ENCODE peak calls at places on chromosomes 12 and 14, in nine cellular contexts. W is CD8-positive, alpha-beta T cell; Y is right lobe of liver; O is heart left ventricle; S is HCT116; I is right cardiac atrium; R is psoas muscle; E is left lung; M is GM23338. C is an unnamed sample. For H3K27me3, the result is how much of the 10 kb centered on the place peaks cover.

GRCh38 chr12:47302111-47302597 is 222.4 kb upstream of the AMIGO2 start:
- ATAC-seq in I (no peak), E (no peak), O (no peak), R (no peak), S (no peak), Y (no peak), M (no peak), W (no peak), C (no peak)

GRCh38 chr14:49923442-49923841 is 30.6 kb downstream of the ARF6 start:
- ATAC-seq in E (no peak), I (no peak), S (no peak), M (no peak), W (no peak), Y (no peak), O (no peak), R (no peak), C (no peak)

GRCh38 chr12:10101042-10101579 is 2.3 kb upstream of the CLEC1A start:
- ATAC-seq in S (no peak), M (no peak), Y (peak), I (peak), R (no peak), W (no peak), E (peak), O (peak), C (peak)

GRCh38 chr12:91681751-91682150 is 463.9 kb downstream of the BTG1 start:
- ATAC-seq in E (no peak), O (no peak), R (no peak), S (no peak), Y (no peak), W (no peak), I (no peak), M (no peak), C (no peak)

GRCh38 chr12:119998471-119999245 is 9.6 kb downstream of the BICDL1 start:
- ATAC-seq in I (no peak), M (no peak), W (no peak), O (no peak), R (no peak), S (no peak), Y (no peak), E (no peak), C (no peak)

GRCh38 chr12:107442593-107442992 is 243.0 kb upstream of the PWP1 start:
- ATAC-seq in R (no peak), I (no peak), O (no peak), Y (no peak), W (no peak), M (no peak), S (no peak), E (no peak), C (no peak)

GRCh38 chr12:6970096-6970527 is 352 bp downstream of the PHB2 start:
- ATAC-seq in W (peak), I (peak), O (peak), Y (peak), M (peak), S (peak), R (peak), E (no peak), C (no peak)

GRCh38 chr14:66965831-66966230 is 223.4 kb upstream of the GARIN2 start:
- ATAC-seq in Y (no peak), M (no peak), O (no peak), I (no peak), S (no peak), R (no peak), E (no peak), W (no peak), C (no peak)

GRCh38 chr12:113855998-113856397 is 110.1 kb downstream of the RBM19 start:
- ATAC-seq in Y (no peak), E (no peak), R (peak), S (no peak), M (no peak), W (no peak), O (peak), I (peak), C (no peak)

GRCh38 chr12:95201056-95201670 is 16.1 kb downstream of the FGD6 start:
- ATAC-seq in W (no peak), M (no peak), R (no peak), E (no peak), Y (no peak), S (peak), O (no peak), I (no peak), C (no peak)

GRCh38 chr12:107864235-107864634 is 89.7 kb downstream of the ASCL4 start:
- ATAC-seq in O (peak), E (peak), W (no peak), S (no peak), R (no peak), M (peak), Y (peak), I (peak), C (no peak)

GRCh38 chr12:49489720-49490119 is 49.1 kb upstream of the KCNH3 start:
- ATAC-seq in S (peak), E (no peak), M (peak), R (no peak), I (no peak), O (no peak), W (no peak), Y (no peak), C (no peak)

GRCh38 chr14:39367387-39367751 is 64.9 kb downstream of the FBXO33 start:
- ATAC-seq in Y (peak), E (no peak), M (peak), O (peak), W (no peak), I (peak), S (no peak), R (peak), C (no peak)

GRCh38 chr12:65787056-65787855 is 37.0 kb upstream of the HMGA2 start:
- ATAC-seq in W (no peak), E (no peak), Y (no peak), S (peak), O (peak), R (no peak), M (no peak), I (peak), C (no peak)

GRCh38 chr12:112686373-112686772 is 105.2 kb upstream of the RPH3A start:
- ATAC-seq in W (no peak), E (no peak), M (no peak), S (no peak), O (no peak), R (no peak), Y (no peak), I (no peak), C (no peak)

GRCh38 chr14:66443158-66443695 is 42.9 kb upstream of the CCDC196 start:
- ATAC-seq in R (no peak), Y (no peak), I (no peak), E (no peak), O (no peak), S (no peak), W (no peak), M (no peak), C (no peak)

DNA sequence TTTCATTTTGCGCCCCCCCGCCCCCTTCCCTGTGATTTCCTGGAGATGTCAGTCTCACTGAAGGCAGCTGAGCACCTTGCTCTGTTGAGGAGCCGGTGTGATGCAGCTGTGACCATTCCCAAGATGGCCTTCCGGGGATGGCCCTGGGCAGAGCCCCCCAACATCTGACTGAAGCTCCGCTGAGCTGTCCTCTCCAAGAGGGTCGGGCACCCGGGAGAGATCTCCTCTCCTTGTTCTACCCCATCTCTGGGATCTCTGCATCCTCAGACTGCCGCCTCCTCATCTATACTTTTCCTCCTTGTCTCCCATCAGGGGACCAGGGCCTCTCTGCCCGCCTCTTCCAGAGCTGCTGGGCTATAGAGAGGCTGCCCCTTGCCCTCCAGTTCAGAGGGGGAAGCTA is 965 bp upstream of the SMOC1 start:
- ATAC-seq in Y (no peak), S (no peak), E (no peak), R (no peak), I (no peak), W (no peak), O (no peak), M (no peak), C (no peak)
- H3K27me3 ChIP-seq in Y (under half), S (under half), E (half or more), R (under half), I (under half), W (under half), O (under half), M (under half), C (half or more)

DNA sequence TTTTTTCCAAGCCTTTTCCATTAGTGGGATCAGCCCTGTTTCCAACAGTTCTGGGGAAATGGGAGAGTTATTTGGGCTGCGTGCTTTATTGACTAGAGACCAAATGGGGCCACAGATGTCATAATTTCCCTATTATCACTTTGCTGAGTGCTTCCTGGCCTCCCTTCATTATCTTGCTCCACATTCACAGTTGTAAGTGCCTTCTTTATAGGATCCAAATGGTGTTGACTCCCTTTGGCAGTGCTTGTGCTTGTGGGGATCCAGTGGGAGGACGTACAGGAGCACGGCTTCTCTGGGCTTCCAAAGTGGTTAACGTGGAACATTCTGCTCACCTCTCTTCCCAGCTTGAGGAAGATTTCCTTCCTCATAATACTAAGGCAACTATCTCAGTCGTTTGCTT is 141.0 kb upstream of the RMST start:
- ATAC-seq in R (no peak), I (no peak), Y (no peak), W (no peak), O (no peak), S (no peak), M (no peak), E (no peak), C (no peak)
- H3K27me3 ChIP-seq in R (under half), I (under half), Y (under half), W (under half), O (under half), S (under half), M (under half), E (under half), C (under half)

DNA sequence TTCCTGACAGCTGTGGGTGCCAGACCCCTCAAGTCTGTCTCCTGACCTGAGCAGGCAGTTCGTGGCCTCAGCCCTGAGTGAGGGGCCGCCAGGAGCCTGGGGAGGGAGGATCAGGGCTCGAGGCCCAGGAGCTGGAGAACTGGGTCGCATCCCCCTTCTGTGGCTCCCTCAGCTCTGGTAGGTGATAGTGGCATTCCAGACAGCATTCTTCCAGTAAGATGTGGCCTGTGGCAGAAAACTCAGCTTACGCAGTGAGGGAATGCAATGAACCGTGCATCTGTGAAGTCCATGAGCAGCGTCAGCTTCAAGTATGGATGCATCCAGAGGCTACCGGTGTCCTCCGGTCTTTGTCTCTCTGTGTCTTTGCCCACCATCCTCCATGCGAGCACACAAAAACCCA is 28.4 kb upstream of the FBRSL1 start:
- ATAC-seq in Y (no peak), E (no peak), I (no peak), R (no peak), O (no peak), M (no peak), W (no peak), S (no peak), C (no peak)
- H3K27me3 ChIP-seq in Y (under half), E (under half), I (under half), R (under half), O (under half), M (under half), W (under half), S (under half), C (half or more)

GRCh38 chr14:100728962-100729361 is 2.3 kb downstream of the DLK1 start:
- ATAC-seq in M (no peak), W (no peak), Y (no peak), O (no peak), R (no peak), I (no peak), E (no peak), S (no peak), C (no peak)
- H3K27me3 ChIP-seq in M (under half), W (under half), Y (under half), O (half or more), R (half or more), I (under half), E (half or more), S (under half), C (half or more)

DNA sequence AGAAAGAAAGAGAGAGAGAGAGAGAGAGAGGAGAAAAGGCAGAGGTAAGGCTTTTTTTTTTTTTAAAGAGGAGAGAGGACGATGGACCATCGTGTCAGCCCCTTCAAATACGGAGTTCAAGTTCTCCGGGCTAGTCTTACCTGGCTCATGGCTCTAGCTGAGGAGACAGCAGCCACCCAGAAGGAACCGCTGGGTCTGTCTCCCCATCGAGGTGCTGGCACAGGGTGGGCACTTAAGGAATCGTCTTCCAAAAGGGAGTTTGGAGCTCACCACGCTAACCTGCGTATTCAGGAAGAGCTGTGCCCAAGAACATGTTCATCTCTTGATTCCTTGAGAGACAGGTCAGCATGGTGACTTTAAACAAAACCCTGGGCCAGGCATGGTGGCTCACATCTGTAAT is 102.7 kb downstream of the SETD3 start:
- ATAC-seq in O (no peak), I (no peak), S (no peak), W (no peak), E (no peak), M (no peak), R (no peak), Y (no peak), C (no peak)
- H3K27me3 ChIP-seq in O (under half), I (under half), S (under half), W (under half), E (under half), M (under half), R (under half), Y (under half), C (under half)

GRCh38 chr12:12870454-12870853 is 20.9 kb upstream of the GPRC5A start:
- ATAC-seq in M (no peak), W (no peak), Y (no peak), E (no peak), O (no peak), I (no peak), R (no peak), S (peak), C (no peak)
- H3K27me3 ChIP-seq in M (under half), W (under half), Y (under half), E (under half), O (under half), I (under half), R (under half), S (under half), C (under half)

DNA sequence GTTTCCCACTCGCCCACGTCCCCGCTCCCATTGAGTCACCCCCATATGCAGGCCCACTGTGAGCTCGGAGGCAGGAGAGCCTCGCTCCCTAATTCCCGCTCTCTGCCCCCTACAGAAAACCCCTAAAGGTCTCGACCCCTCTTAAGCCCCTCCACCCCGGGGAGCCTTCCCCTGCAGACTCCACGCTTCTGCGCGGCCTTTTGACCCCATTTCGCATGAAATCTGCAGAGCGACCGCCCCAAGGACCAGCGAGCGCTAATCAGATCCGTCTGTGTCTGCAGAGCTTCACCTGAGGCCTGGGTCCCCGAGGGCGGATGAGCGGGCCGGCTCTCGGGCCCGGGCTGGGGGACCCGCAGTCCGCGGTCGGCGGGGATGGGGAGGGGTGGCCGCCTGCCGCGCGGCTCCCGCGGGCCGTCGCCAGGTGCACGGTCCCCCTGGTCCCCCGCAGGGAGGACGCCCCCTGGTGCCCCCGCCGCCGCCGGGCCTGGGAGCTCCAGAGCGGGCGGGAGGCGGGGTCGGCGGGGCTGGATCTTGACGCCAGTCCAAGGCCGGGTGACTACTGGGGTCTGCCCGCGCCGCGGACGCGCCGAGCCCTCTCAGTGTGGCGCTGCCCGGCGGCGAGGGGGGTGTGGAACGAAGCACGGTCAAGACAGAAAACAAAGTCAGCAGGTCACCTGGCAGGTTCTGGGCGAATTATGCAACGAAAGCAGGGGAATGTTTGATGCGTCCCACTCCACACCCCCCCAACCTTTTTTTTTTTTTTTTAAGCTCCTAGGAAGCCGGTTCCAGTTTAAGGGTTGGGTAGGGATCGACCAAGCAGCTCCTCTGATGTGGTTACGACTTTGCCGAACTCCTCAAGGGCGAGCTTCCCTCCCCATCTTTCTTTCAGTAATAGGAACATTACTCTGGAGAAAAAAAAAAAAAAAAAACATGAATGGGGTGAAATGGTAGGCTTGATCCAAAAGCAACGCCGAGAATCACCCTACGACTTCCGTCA is 9.9 kb downstream of the BMP4 start:
- ATAC-seq in R (no peak), O (no peak), W (no peak), I (peak), E (peak), S (no peak), Y (peak), M (peak), C (no peak)
- H3K27me3 ChIP-seq in R (half or more), O (under half), W (under half), I (under half), E (half or more), S (under half), Y (under half), M (half or more), C (half or more)